ENCODE peak calls at places on chromosomes 16 and 17, in ten cellular contexts. P is HuH-7.5; L is Caki2; T is endothelial cell of umbilical vein; F is hepatocyte; B is frontal cortex; M is fibroblast of mammary gland; W is CD8-positive, alpha-beta memory T cell; O is tibial artery; X is NCI-H748 treated with DMSO at 0.1 percent for 48 hours. H is an unnamed sample.

GRCh38 chr17:81251091-81251942 is 12.2 kb downstream of the NDUFAF8 start:
- DNase-seq in M (no peak), W (no peak), P (no peak), O (no peak), F (no peak), L (no peak), T (no peak), B (no peak), X (peak; percentile 76), H (peak; percentile 39)

GRCh38 chr17:59842901-59843652 is 49.7 kb downstream of the TUBD1 start:
- DNase-seq in W (peak; percentile 23), X (no peak), B (no peak), P (no peak), O (no peak), F (peak; percentile 77), M (peak; percentile 94), L (peak; percentile 95), T (peak; percentile 95), H (no peak)

GRCh38 chr17:68346448-68346847 is 55.2 kb downstream of the ARSG start:
- DNase-seq in L (no peak), M (no peak), T (no peak), P (no peak), F (no peak), O (peak; percentile 27), B (no peak), X (no peak), W (peak; percentile 40), H (no peak)

GRCh38 chr17:76131692-76132573 is 9.1 kb downstream of the FOXJ1 start:
- DNase-seq in W (no peak), X (no peak), P (peak; percentile 11), F (no peak), B (no peak), O (no peak), M (no peak), T (no peak), L (no peak), H (no peak)

GRCh38 chr17:51491416-51491815 is 231.1 kb downstream of the UTP18 start:
- DNase-seq in B (no peak), F (no peak), T (no peak), X (peak; percentile 17), W (no peak), L (no peak), O (no peak), P (no peak), M (no peak), H (no peak)

GRCh38 chr17:68292689-68293040 is 1.4 kb downstream of the ARSG start:
- DNase-seq in X (peak; percentile 7), F (no peak), M (no peak), P (no peak), O (no peak), B (no peak), W (no peak), T (no peak), L (no peak), H (no peak)

GRCh38 chr17:79970576-79971068 is 65.0 kb downstream of the TBC1D16 start:
- DNase-seq in X (no peak), O (no peak), W (peak; percentile 23), L (no peak), B (no peak), F (peak; percentile 75), P (peak; percentile 47), T (no peak), M (peak; percentile 33), H (no peak)

GRCh38 chr17:38728290-38728831 is 1.8 kb upstream of the CISD3 start:
- DNase-seq in M (no peak), L (no peak), T (no peak), P (no peak), W (peak; percentile 64), X (no peak), F (no peak), O (no peak), B (no peak), H (no peak)

GRCh38 chr17:83103200-83103937 is 24.0 kb downstream of the METRNL start:
- DNase-seq in T (peak; percentile 62), L (peak; percentile 60), F (peak; percentile 63), W (no peak), B (no peak), O (peak; percentile 90), M (peak; percentile 39), X (no peak), P (no peak), H (no peak)

GRCh38 chr17:58595194-58595792 is 80.9 kb upstream of the MTMR4 start:
- DNase-seq in W (no peak), P (peak; percentile 54), O (no peak), F (no peak), L (no peak), T (no peak), B (no peak), M (no peak), X (no peak), H (no peak)

GRCh38 chr17:7184091-7184488 is 4.9 kb upstream of the ASGR1 start:
- DNase-seq in O (peak; percentile 68), B (no peak), M (no peak), X (no peak), T (no peak), P (no peak), W (no peak), F (peak; percentile 73), L (peak; percentile 68), H (peak; percentile 58)

GRCh38 chr17:66930933-66931332 is 33.6 kb upstream of the CACNG4 start:
- DNase-seq in T (no peak), W (no peak), P (peak; percentile 51), L (no peak), M (no peak), B (no peak), O (no peak), F (no peak), X (no peak), H (no peak)

GRCh38 chr17:63998721-63999679 is 849 bp downstream of the PRR29 start:
- DNase-seq in L (no peak), M (no peak), F (no peak), O (no peak), W (no peak), T (no peak), X (no peak), P (no peak), B (no peak), H (no peak)

GRCh38 chr16:70463235-70463634 is 8.8 kb downstream of the FCSK start:
- DNase-seq in X (no peak), F (no peak), T (no peak), B (no peak), L (no peak), O (no peak), W (no peak), P (no peak), M (no peak), H (no peak)

GRCh38 chr16:79090966-79091365 is 509.6 kb downstream of the MAF start:
- DNase-seq in B (no peak), P (no peak), X (no peak), L (no peak), T (no peak), W (no peak), F (no peak), M (no peak), O (no peak), H (no peak)

GRCh38 chr17:35183332-35183731 is 10.9 kb downstream of the SLC35G3 start:
- DNase-seq in T (no peak), M (no peak), W (no peak), X (no peak), B (no peak), P (no peak), O (no peak), L (no peak), F (no peak), H (no peak)

GRCh38 chr16:76583466-76583865 is 306.3 kb downstream of the CNTNAP4 start:
- DNase-seq in T (no peak), X (peak; percentile 70), F (peak; percentile 65), B (peak; percentile 9), M (peak; percentile 27), O (no peak), P (no peak), W (no peak), L (no peak), H (peak; percentile 86)

GRCh38 chr16:12000032-12000431 is 23.5 kb downstream of the SNX29 start:
- DNase-seq in B (no peak), P (no peak), O (no peak), W (no peak), X (no peak), T (no peak), L (no peak), M (no peak), F (no peak), H (no peak)

GRCh38 chr17:7886227-7887037 is 2.2 kb upstream of the CHD3 start:
- DNase-seq in X (peak; percentile 61), L (peak; percentile 18), O (peak; percentile 30), P (peak; percentile 48), M (no peak), T (peak; percentile 38), W (peak; percentile 50), F (peak; percentile 64), B (no peak), H (no peak)

GRCh38 chr16:17304124-17304813 is 166.5 kb downstream of the XYLT1 start:
- DNase-seq in P (peak; percentile 20), F (peak; percentile 70), O (no peak), T (no peak), L (no peak), B (no peak), M (peak; percentile 54), X (no peak), W (no peak), H (no peak)

GRCh38 chr17:49393491-49394255 is 21.0 kb downstream of the PHB1 start:
- DNase-seq in T (peak; percentile 19), M (no peak), O (no peak), X (no peak), F (no peak), W (no peak), B (no peak), L (no peak), P (no peak), H (no peak)

GRCh38 chr16:79613009-79613408 is 12.5 kb upstream of the MAF start:
- DNase-seq in X (no peak), L (peak; percentile 56), M (peak; percentile 55), O (no peak), T (no peak), F (no peak), P (no peak), W (no peak), B (no peak), H (no peak)

GRCh38 chr17:1783834-1784611 is 22.2 kb downstream of the SERPINF1 start:
- DNase-seq in O (peak; percentile 97), W (no peak), M (peak; percentile 99), L (peak; percentile 70), F (peak; percentile 77), T (peak; percentile 80), P (peak; percentile 58), B (peak; percentile 65), X (no peak), H (peak; percentile 51)

GRCh38 chr16:46638947-46639925 is 18.1 kb upstream of the SHCBP1 start:
- DNase-seq in T (no peak), F (no peak), B (no peak), M (peak; percentile 67), W (no peak), X (no peak), P (no peak), O (no peak), L (no peak), H (no peak)

GRCh38 chr17:50882851-50883250 is 16.7 kb upstream of the TOB1 start:
- DNase-seq in F (no peak), M (peak; percentile 67), L (no peak), O (no peak), T (no peak), P (no peak), B (no peak), X (no peak), W (no peak), H (no peak)

GRCh38 chr17:16944334-16945140 is 27.4 kb downstream of the TNFRSF13B start:
- DNase-seq in T (no peak), M (no peak), B (no peak), F (no peak), O (no peak), P (no peak), X (no peak), L (no peak), W (no peak), H (no peak)

GRCh38 chr16:70348991-70349390 is 2.3 kb downstream of the DDX19A start:
- DNase-seq in W (no peak), P (no peak), B (no peak), M (peak; percentile 83), X (no peak), F (no peak), L (no peak), T (no peak), O (no peak), H (no peak)

GRCh38 chr16:72312862-72313261 is 140.9 kb upstream of the PMFBP1 start:
- DNase-seq in L (no peak), B (no peak), T (no peak), X (no peak), W (no peak), P (no peak), M (peak; percentile 71), F (peak; percentile 34), O (no peak), H (no peak)